ENCODE peak calls at places on chromosomes 6 and 20, in eight cellular contexts. J is tibial artery, K is astrocyte, A is ascending aorta, D is heart right ventricle, O is mesendoderm, N is fibroblast of lung, Y is esophagus squamous epithelium. E is an unnamed sample. For H3K36me3, the result is how much of the 10 kb centered on the place peaks cover.

GRCh38 chr20:59525500-59526241 is 78.7 kb upstream of the PHACTR3 start:
- DNase-seq in J (no peak), K (no peak), A (no peak), D (peak), O (peak), N (peak), Y (no peak), E (no peak)

GRCh38 chr6:127216821-127217789 is 49.6 kb upstream of the RNF146 start:
- DNase-seq in J (no peak), K (no peak), A (no peak), D (no peak), O (no peak), N (no peak), Y (no peak), E (no peak)

GRCh38 chr20:56439784-56440291 is 27.8 kb downstream of the CASS4 start:
- DNase-seq in J (no peak), K (peak), A (no peak), D (peak), O (peak), N (peak), Y (no peak), E (peak)

GRCh38 chr6:84441456-84441855 is 214.0 kb upstream of the CEP162 start:
- DNase-seq in J (no peak), K (no peak), A (no peak), D (no peak), O (no peak), N (no peak), Y (no peak), E (no peak)

GRCh38 chr20:64111841-64112641 is 4.7 kb upstream of the NPBWR2 start:
- DNase-seq in J (no peak), K (no peak), A (peak), D (no peak), O (no peak), N (no peak), Y (no peak), E (no peak)

GRCh38 chr6:73854998-73855718 is 159.2 kb downstream of the CD109 start:
- DNase-seq in J (no peak), K (peak), A (no peak), D (peak), O (peak), N (peak), Y (no peak), E (no peak)

GRCh38 chr6:160070427-160070826 is 51.2 kb upstream of the SLC22A1 start:
- DNase-seq in J (no peak), K (no peak), A (no peak), D (no peak), O (no peak), N (no peak), Y (no peak), E (no peak)

GRCh38 chr6:106509420-106510089 is 119.7 kb downstream of the RTN4IP1 start:
- DNase-seq in J (no peak), K (no peak), A (no peak), D (no peak), O (peak), N (peak), Y (no peak), E (no peak)

GRCh38 chr20:41423026-41423425 is 56.4 kb upstream of the EMILIN3 start:
- DNase-seq in J (no peak), K (no peak), A (no peak), D (no peak), O (no peak), N (no peak), Y (no peak), E (no peak)

GRCh38 chr6:45577836-45578504 is 200.2 kb upstream of the SUPT3H start:
- DNase-seq in J (no peak), K (no peak), A (no peak), D (no peak), O (no peak), N (peak), Y (no peak), E (no peak)

DNA sequence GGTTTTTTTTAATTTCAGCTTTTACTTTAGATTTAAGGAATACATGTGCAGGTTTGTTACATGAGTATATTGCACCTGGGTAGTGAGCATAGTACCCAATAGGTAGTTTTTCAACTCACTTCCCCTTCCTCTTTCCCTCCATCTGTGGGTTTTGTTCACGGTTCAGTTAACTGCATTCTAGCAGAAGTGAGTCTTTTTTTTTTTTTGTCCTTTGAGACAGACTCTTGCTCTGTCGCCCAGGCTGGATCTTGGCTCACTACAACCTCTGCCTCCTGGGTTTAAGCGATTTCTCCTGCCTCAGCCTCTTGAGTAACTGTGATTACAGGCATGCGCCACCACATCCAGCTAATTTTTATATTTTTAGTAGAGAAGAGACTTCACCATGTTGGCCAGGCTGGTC is 8.7 kb downstream of the UBR2 start:
- DNase-seq in J (no peak), K (no peak), A (no peak), D (no peak), O (no peak), N (no peak), Y (no peak), E (no peak)
- H3K4me3 ChIP-seq in J (no peak), K (no peak), A (no peak), D (no peak), O (no peak), N (no peak), Y (no peak), E (no peak)

DNA sequence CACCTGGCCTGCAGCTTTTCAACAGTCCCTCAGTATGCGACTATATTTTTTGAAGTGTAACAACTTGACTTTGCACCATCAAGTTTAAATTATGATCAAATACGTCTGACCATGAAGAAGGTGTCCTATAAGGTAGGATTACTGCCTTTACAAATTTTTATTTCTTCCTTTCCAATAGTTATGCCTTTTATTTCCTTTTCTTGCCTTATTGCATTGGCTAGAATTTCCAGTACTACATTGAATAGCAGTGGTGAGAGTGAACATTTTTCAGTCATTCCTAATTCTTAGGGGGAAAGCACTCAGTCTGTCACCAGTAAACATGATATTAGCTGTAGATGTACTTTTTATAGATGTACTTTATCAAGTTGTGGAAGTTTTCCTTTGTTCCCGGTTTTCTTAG is 81.4 kb downstream of the IRAK1BP1 start:
- DNase-seq in J (no peak), K (no peak), A (no peak), D (no peak), O (no peak), N (no peak), Y (no peak), E (no peak)
- H3K36me3 ChIP-seq in J (half or more), K (under half), A (half or more), D (half or more), O (under half), N (under half), Y (half or more), E (under half)

GRCh38 chr20:61932199-61932592 is 133.5 kb downstream of the TAF4 start:
- DNase-seq in J (peak), K (no peak), A (no peak), D (no peak), O (no peak), N (no peak), Y (no peak), E (peak)

GRCh38 chr20:61930776-61931475 is 134.8 kb downstream of the TAF4 start:
- DNase-seq in J (no peak), K (no peak), A (no peak), D (no peak), O (no peak), N (no peak), Y (no peak), E (no peak)

GRCh38 chr20:61931476-61932198 is 134.0 kb downstream of the TAF4 start:
- DNase-seq in J (peak), K (no peak), A (no peak), D (no peak), O (no peak), N (no peak), Y (no peak), E (no peak)

GRCh38 chr20:61929561-61929960 is 136.1 kb downstream of the TAF4 start:
- DNase-seq in J (no peak), K (no peak), A (no peak), D (no peak), O (no peak), N (no peak), Y (no peak), E (no peak)

GRCh38 chr20:61929971-61930666 is 135.6 kb downstream of the TAF4 start:
- DNase-seq in J (no peak), K (no peak), A (no peak), D (no peak), O (peak), N (no peak), Y (no peak), E (no peak)
- H3K27ac ChIP-seq in J (no peak), K (no peak), A (no peak), D (no peak), O (no peak), N (no peak), Y (no peak), E (no peak)

DNA sequence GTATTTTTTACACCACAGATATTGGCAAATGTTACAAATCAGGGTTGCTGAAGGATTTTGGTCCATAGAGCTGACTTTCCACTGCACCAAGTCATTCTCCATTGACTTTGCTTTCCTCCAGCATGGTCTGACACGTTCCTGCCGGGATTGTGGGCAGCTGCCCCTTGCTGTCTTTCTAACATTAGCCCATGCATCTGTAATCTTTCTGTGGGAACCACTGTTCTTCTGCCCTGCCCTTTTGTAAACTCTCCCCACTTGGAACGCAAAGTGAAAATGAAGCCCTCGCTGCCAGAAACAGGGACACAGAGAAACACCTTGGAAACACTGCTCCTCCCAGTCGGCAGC is 169.6 kb upstream of the CDYL start:
- DNase-seq in J (no peak), K (no peak), A (no peak), D (no peak), O (no peak), N (no peak), Y (no peak), E (no peak)
- H3K4me3 ChIP-seq in J (no peak), K (peak), A (peak), D (no peak), O (no peak), N (no peak), Y (peak), E (peak)

GRCh38 chr6:16148498-16148897 is 19.6 kb downstream of the MYLIP start:
- DNase-seq in J (no peak), K (no peak), A (no peak), D (no peak), O (peak), N (no peak), Y (no peak), E (no peak)
- H3K36me3 ChIP-seq in J (half or more), K (under half), A (half or more), D (half or more), O (under half), N (under half), Y (half or more), E (under half)

DNA sequence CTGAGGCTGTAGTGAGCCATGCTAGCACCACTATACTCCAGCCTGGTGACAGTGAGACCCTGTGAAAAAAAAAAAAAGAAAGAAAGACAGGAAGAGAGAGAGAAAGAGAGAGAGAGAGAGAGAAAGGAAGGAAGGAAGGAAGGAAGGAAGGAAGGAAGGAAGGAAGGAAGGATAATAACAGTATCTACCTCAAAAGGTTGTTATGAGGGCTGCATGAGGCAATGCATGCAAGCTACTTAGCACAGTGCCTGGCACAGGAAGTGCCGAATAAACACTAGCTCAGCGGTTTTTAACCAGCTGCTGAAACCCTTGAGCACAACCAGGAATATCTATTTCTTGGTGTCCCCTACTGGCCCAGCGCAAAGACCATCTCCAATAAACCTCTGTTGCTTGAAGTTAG is 62.3 kb upstream of the TBC1D7 start:
- DNase-seq in J (no peak), K (no peak), A (no peak), D (no peak), O (no peak), N (no peak), Y (no peak), E (no peak)
- H3K27ac ChIP-seq in J (no peak), K (no peak), A (no peak), D (no peak), O (no peak), N (no peak), Y (no peak), E (no peak)

GRCh38 chr6:26194329-26194701 is 107.1 kb downstream of the HFE start:
- DNase-seq in J (no peak), K (no peak), A (no peak), D (no peak), O (no peak), N (no peak), Y (no peak), E (no peak)
- H3K4me3 ChIP-seq in J (no peak), K (no peak), A (peak), D (no peak), O (no peak), N (no peak), Y (no peak), E (no peak)

DNA sequence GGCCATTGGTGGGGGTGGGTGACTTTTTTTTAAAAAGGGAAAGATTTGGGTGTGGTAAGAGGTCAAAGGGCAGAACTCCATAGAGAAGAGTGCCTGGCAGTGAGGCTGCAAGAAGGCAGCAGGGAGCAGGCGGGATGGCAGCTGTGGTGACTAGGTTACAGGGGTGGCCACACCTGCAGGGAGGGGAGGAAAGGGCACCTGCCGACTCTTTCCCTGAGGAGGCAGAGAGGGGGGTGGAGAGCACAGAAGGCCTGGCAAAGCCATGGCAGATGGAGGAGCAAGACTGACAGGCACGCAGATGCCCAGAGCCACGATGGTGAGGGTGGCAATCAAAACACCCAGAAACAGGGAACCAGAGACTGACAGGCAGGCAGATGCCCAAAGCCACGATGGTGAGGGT is 19.2 kb downstream of the CST7 start:
- DNase-seq in J (no peak), K (no peak), A (no peak), D (no peak), O (no peak), N (no peak), Y (no peak), E (no peak)
- H3K36me3 ChIP-seq in J (half or more), K (under half), A (half or more), D (half or more), O (under half), N (under half), Y (half or more), E (half or more)

DNA sequence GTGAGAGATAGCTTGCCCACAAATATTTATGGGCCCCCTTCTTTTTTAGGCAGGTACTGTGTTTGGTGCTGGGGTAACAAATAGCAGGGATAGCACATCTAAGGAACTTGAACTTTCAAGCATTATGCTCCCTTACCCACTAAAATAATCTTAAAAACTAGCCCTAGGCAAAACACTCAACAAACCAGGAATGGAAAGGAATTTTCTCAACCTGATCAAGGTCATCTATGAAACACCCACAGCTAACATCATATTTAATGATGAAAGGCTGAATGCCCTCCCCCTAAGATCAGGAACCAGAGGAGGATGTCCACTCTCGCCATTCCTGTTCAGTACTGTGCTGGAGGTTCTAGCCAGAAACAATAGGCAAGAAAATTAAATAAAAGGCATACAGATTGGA is 8.7 kb upstream of the SRPK1 start:
- DNase-seq in J (no peak), K (no peak), A (no peak), D (no peak), O (no peak), N (no peak), Y (no peak), E (no peak)
- H3K27ac ChIP-seq in J (no peak), K (no peak), A (no peak), D (no peak), O (no peak), N (no peak), Y (no peak), E (no peak)